ENCODE peak calls at places on chromosomes 12 and 14, in seven cellular contexts. R is WERI-Rb-1; A is GM23338; H is CD8-positive, alpha-beta T cell; U is pancreas; P is HCT116; V is left lung. J is an unnamed sample.

GRCh38 chr12:108616941-108617858 is 16.5 kb downstream of the SELPLG start:
- DNase-seq in H (peak; percentile 58), U (no peak), P (no peak), V (peak; percentile 64), A (no peak), R (no peak), J (no peak)

GRCh38 chr12:107091989-107092641 is 1.2 kb downstream of the CRY1 start:
- DNase-seq in A (peak; percentile 91), P (peak; percentile 96), V (no peak), H (peak; percentile 6), U (peak; percentile 24), R (peak; percentile 58), J (no peak)

GRCh38 chr12:27808831-27809230 is 28.8 kb upstream of the MANSC4 start:
- DNase-seq in A (no peak), R (no peak), P (no peak), U (peak; percentile 67), V (no peak), H (no peak), J (no peak)

GRCh38 chr14:104107611-104108569 is 22.4 kb downstream of the ASPG start:
- DNase-seq in H (no peak), U (no peak), R (peak; percentile 8), A (no peak), P (no peak), V (peak; percentile 32), J (no peak)

GRCh38 chr12:87509233-87509820 is 519.9 kb downstream of the C12orf50 start:
- DNase-seq in V (no peak), U (no peak), P (peak; percentile 44), H (no peak), A (peak; percentile 5), R (no peak), J (no peak)

GRCh38 chr12:70444903-70445302 is 78.8 kb downstream of the KCNMB4 start:
- DNase-seq in R (no peak), P (no peak), A (peak; percentile 9), V (no peak), U (no peak), H (no peak), J (no peak)

GRCh38 chr12:125470838-125471775 is 405.9 kb downstream of the AACS start:
- DNase-seq in U (no peak), V (no peak), H (no peak), R (no peak), P (no peak), A (no peak), J (no peak)

GRCh38 chr14:68470361-68470760 is 322.5 kb downstream of the ZFP36L1 start:
- DNase-seq in R (no peak), U (no peak), P (no peak), A (no peak), H (no peak), V (no peak), J (no peak)

GRCh38 chr12:79344855-79345840 is 345.6 kb downstream of the PAWR start:
- DNase-seq in R (peak; percentile 58), V (no peak), A (peak; percentile 85), P (peak; percentile 58), H (no peak), U (no peak), J (no peak)

GRCh38 chr12:5624873-5625272 is 193.0 kb downstream of the NTF3 start:
- DNase-seq in R (no peak), A (no peak), V (no peak), H (no peak), U (no peak), P (no peak), J (no peak)

GRCh38 chr12:57451233-57451778 is 3.8 kb upstream of the INHBE start:
- DNase-seq in U (no peak), A (no peak), H (no peak), V (no peak), P (no peak), R (no peak), J (no peak)
- H3K27ac ChIP-seq in U (no peak overlapping the region), A (no peak overlapping the region), H (no peak overlapping the region), V (no peak overlapping the region), P (no peak overlapping the region), R (peak overlapping the region; percentile 79), J (peak overlapping the region; percentile 85)

DNA sequence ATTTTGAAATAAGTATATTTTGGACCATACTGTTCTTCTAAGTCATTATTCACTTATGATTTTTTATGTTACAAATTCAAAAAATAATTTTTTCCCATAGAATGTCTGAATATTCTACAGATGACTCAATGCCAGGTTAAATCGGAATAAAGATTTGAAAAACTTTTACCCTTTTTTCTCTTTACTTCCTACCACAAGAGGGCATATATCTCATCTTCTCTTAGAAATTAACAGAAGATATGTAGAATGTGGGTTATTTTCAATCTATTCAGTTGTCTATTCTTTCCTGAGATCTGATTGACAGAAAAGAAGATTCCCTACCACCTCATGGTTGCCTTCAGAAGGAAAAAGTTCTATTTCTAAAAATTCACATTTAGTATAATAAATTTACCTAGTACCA is 53.0 kb upstream of the KITLG start:
- DNase-seq in A (peak; percentile 21), H (no peak), P (no peak), V (no peak), U (no peak), R (no peak), J (no peak)
- TF ChIP-seq CTCF in A (peak; percentile 57), H (no peak), P (peak; percentile 32), V (peak; percentile 24), U (no peak), R (no peak), J (no peak)

GRCh38 chr12:114194066-114194465 is 211.9 kb downstream of the TBX5 start:
- DNase-seq in U (no peak), P (no peak), A (no peak), R (no peak), V (no peak), H (no peak), J (no peak)

GRCh38 chr12:114192013-114192412 is 213.9 kb downstream of the TBX5 start:
- DNase-seq in R (no peak), P (no peak), V (no peak), A (no peak), U (no peak), H (no peak), J (no peak)

GRCh38 chr12:114192549-114192948 is 213.4 kb downstream of the TBX5 start:
- DNase-seq in A (no peak), V (no peak), R (no peak), H (no peak), P (no peak), U (no peak), J (no peak)

GRCh38 chr12:114190971-114191370 is 215.0 kb downstream of the TBX5 start:
- DNase-seq in H (no peak), V (no peak), P (no peak), R (no peak), A (no peak), U (no peak), J (no peak)

DNA sequence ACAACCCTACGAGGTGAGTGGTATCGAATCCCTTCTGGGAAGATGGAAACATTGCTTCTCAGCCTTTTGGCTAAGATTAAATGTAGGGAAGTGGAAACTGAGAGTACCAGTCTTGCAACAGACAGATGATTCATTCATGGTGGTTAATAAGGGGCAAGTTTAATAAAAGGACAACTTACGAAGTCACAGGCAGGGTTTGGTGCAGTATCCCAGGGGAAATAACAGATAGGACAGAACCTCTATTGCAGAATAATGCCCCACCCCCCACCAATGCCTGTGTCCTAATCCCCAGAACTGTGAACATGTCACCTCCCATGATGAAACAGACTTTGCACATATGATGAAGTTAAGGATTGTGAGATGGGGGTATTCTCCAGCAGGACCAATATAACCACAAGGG is 212.5 kb downstream of the TBX5 start:
- DNase-seq in R (no peak), V (no peak), U (no peak), H (no peak), A (no peak), P (no peak), J (no peak)
- H3K27ac ChIP-seq in R (no peak overlapping the region), V (no peak overlapping the region), U (no peak overlapping the region), H (no peak overlapping the region), A (no peak overlapping the region), P (no peak overlapping the region), J (no peak overlapping the region)

DNA sequence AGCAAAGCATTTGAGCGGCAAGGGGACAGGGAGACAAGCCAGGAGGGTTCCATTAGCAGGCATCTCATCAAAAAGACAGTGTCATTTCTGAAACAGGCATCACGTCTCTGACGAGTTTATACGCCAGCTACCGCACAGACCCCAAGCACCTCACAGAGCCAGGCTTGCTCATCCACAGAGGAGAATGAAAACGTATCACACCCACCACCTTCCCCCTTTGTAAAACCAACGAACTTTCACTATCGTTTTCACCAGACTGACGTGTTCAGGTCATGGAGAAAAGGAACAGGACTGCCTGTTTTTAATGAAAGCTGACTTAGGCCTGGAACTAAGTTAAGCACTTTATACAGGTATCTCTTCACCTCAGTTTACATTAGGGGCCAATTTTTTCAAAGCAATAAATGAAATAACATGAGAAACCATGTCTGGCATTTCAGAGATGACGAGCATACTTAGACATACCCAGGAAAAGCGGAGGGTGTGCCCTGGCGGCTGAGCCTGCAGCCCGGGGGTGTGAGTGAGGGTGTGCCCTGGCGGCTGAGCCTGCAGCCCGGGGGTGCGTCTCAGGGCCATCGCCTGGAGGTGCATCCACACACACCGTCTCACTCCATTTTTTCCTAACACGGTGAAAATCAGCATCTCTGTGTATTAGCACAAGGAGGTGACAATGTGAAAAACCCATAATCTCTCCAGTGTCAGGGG is 41.9 kb downstream of the STX2 start:
- DNase-seq in V (no peak), U (no peak), P (no peak), A (no peak), R (no peak), H (no peak), J (no peak)
- TF ChIP-seq CTCF in V (no peak), U (no peak), P (no peak), A (no peak), R (no peak), H (no peak), J (no peak)

DNA sequence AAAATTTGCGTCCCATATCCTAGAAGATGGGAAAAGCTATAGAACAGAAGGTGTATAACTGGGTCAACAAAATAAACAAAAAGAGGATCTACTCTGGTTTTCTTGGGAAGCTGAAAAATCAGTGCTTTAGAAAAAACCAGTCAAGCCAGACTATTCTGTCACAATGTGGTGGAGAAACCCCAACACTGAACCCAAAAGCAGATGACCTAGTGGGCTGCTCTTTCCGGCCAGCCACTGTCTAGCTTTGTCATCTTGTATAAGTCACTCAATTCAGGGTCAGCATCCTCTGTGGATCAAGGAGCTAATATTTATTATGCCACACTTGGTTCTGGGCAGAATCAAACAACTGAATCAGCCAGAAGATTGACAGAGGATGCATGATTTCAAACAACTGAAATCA is 26.6 kb upstream of the TMCC3 start:
- DNase-seq in P (no peak), A (no peak), U (peak; percentile 34), V (no peak), H (no peak), R (no peak), J (no peak)
- H3K27ac ChIP-seq in P (no peak overlapping the region), A (peak overlapping the region; percentile 55), U (peak overlapping the region; percentile 25), V (peak overlapping the region; percentile 92), H (peak overlapping the region; percentile 39), R (no peak overlapping the region), J (no peak overlapping the region)